ENCODE peak calls at places on chromosomes 13 and 19, in six cellular contexts. X, I, G, M, U and C are unnamed samples.

GRCh38 chr13:66794340-66795031 is 435.6 kb downstream of the PCDH9 start:
- DNase-seq in X (no peak), I (no peak), G (no peak), M (no peak), U (no peak), C (no peak)

GRCh38 chr19:49425922-49426592 is 869 bp downstream of the GFY start:
- DNase-seq in X (no peak), I (no peak), G (no peak), M (no peak), U (no peak), C (peak)

GRCh38 chr19:1819211-1819975 is 7.3 kb upstream of the ATP8B3 start:
- DNase-seq in X (no peak), I (no peak), G (no peak), M (no peak), U (no peak), C (no peak)

GRCh38 chr13:43389573-43389972 is 366.2 kb downstream of the DNAJC15 start:
- DNase-seq in X (no peak), I (no peak), G (peak), M (no peak), U (no peak), C (no peak)

GRCh38 chr13:23856008-23856750 is 33.0 kb downstream of the MIPEP start:
- DNase-seq in X (no peak), I (no peak), G (no peak), M (no peak), U (no peak), C (no peak)

GRCh38 chr13:74024314-74024713 is 109.9 kb downstream of the KLF12 start:
- DNase-seq in X (no peak), I (no peak), G (peak), M (no peak), U (no peak), C (no peak)

GRCh38 chr13:109715902-109716301 is 70.5 kb downstream of the IRS2 start:
- DNase-seq in X (no peak), I (no peak), G (peak), M (no peak), U (no peak), C (peak)

GRCh38 chr19:10346509-10346908 is 7.1 kb upstream of the ICAM3 start:
- DNase-seq in X (no peak), I (no peak), G (peak), M (no peak), U (no peak), C (no peak)

GRCh38 chr13:31769581-31769980 is 30.3 kb downstream of the RXFP2 start:
- DNase-seq in X (no peak), I (no peak), G (no peak), M (no peak), U (no peak), C (no peak)

GRCh38 chr19:4077800-4078683 is 11.3 kb upstream of the ZBTB7A start:
- DNase-seq in X (no peak), I (no peak), G (no peak), M (no peak), U (no peak), C (peak)

GRCh38 chr13:42221321-42221720 is 50.6 kb upstream of the AKAP11 start:
- DNase-seq in X (no peak), I (no peak), G (no peak), M (no peak), U (no peak), C (no peak)

GRCh38 chr13:75223981-75224742 is 257.8 kb downstream of the TBC1D4 start:
- DNase-seq in X (no peak), I (no peak), G (no peak), M (no peak), U (no peak), C (no peak)

GRCh38 chr13:90091611-90092010 is 1255.9 kb upstream of the MIR17HG start:
- DNase-seq in X (no peak), I (no peak), G (no peak), M (no peak), U (no peak), C (no peak)

GRCh38 chr19:44050740-44051653 is 839 bp upstream of the ZNF223 start:
- DNase-seq in X (peak), I (no peak), G (peak), M (no peak), U (no peak), C (no peak)

GRCh38 chr13:35995136-35995535 is 136.0 kb downstream of the DCLK1 start:
- DNase-seq in X (no peak), I (no peak), G (peak), M (no peak), U (no peak), C (no peak)

GRCh38 chr13:80132741-80133601 is 208.0 kb downstream of the SPRY2 start:
- DNase-seq in X (peak), I (no peak), G (peak), M (no peak), U (no peak), C (peak)

GRCh38 chr19:37635076-37636056 is 19.9 kb downstream of the ZFP30 start:
- DNase-seq in X (no peak), I (no peak), G (no peak), M (no peak), U (no peak), C (no peak)

GRCh38 chr19:35357867-35358573 is at the start of gene FFAR3:
- DNase-seq in X (no peak), I (no peak), G (peak), M (no peak), U (no peak), C (no peak)

GRCh38 chr13:95411641-95412040 is 110.4 kb upstream of the ABCC4 start:
- DNase-seq in X (no peak), I (no peak), G (no peak), M (no peak), U (no peak), C (peak)

GRCh38 chr13:32225494-32225931 is 89.7 kb downstream of the ZAR1L start:
- DNase-seq in X (no peak), I (no peak), G (peak), M (no peak), U (peak), C (peak)

GRCh38 chr13:33112745-33113144 is 96.5 kb downstream of the KL start:
- DNase-seq in X (no peak), I (no peak), G (no peak), M (no peak), U (no peak), C (peak)

GRCh38 chr13:85230754-85231153 is 568.5 kb downstream of the SLITRK6 start:
- DNase-seq in X (no peak), I (no peak), G (peak), M (no peak), U (peak), C (no peak)

GRCh38 chr19:18780081-18780480 is 11.0 kb downstream of the COMP start:
- DNase-seq in X (no peak), I (no peak), G (no peak), M (no peak), U (no peak), C (no peak)

GRCh38 chr13:99995503-99996176 is 14.1 kb downstream of the ZIC2 start:
- DNase-seq in X (no peak), I (no peak), G (no peak), M (no peak), U (no peak), C (no peak)

GRCh38 chr19:43586346-43586745 is 9.6 kb downstream of the IRGQ start:
- DNase-seq in X (no peak), I (no peak), G (no peak), M (no peak), U (no peak), C (no peak)

GRCh38 chr13:95492044-95492801 is 60.3 kb upstream of the CLDN10 start:
- DNase-seq in X (no peak), I (no peak), G (no peak), M (no peak), U (no peak), C (no peak)

GRCh38 chr13:50230365-50230978 is 215.2 kb downstream of the KCNRG start:
- DNase-seq in X (no peak), I (no peak), G (peak), M (no peak), U (no peak), C (peak)

GRCh38 chr13:32824671-32825070 is 191.6 kb upstream of the KL start:
- DNase-seq in X (no peak), I (no peak), G (peak), M (no peak), U (peak), C (peak)

GRCh38 chr13:101576452-101576851 is 124.0 kb downstream of the ITGBL1 start:
- DNase-seq in X (no peak), I (no peak), G (peak), M (no peak), U (peak), C (peak)

GRCh38 chr13:98171806-98172569 is 5.1 kb downstream of the RNF113B start:
- DNase-seq in X (peak), I (no peak), G (peak), M (no peak), U (no peak), C (peak)

GRCh38 chr13:22757530-22758120 is 423.2 kb upstream of the SGCG start:
- DNase-seq in X (no peak), I (no peak), G (peak), M (no peak), U (no peak), C (peak)

GRCh38 chr13:27635256-27635655 is 13.6 kb downstream of the POLR1D start:
- DNase-seq in X (no peak), I (no peak), G (no peak), M (no peak), U (no peak), C (no peak)

GRCh38 chr19:12954150-12954962 is 2.7 kb downstream of the GADD45GIP1 start:
- DNase-seq in X (no peak), I (no peak), G (no peak), M (no peak), U (no peak), C (no peak)